ENCODE peak calls at places on chromosomes 5 and 9, in seven cellular contexts. One of them, this sample, is unnamed.
A peak's percentile ranks its signal among the peaks of the same experiment; 100 is the strongest.

GRCh38 chr5:73027361-73027760 is 71.5 kb downstream of the FCHO2 start:
- DNase-seq in H1: no peak
- DNase-seq in K562: no peak
- DNase-seq in HCT116: no peak
- DNase-seq in SK-N-SH: no peak
- DNase-seq in GM12878: no peak
- DNase-seq in HepG2: no peak
- DNase-seq in this sample: no peak

GRCh38 chr5:108266235-108266634 is 115.7 kb downstream of the FBXL17 start:
- DNase-seq in HCT116: no peak
- DNase-seq in HepG2: no peak
- DNase-seq in SK-N-SH: no peak
- DNase-seq in GM12878: no peak
- DNase-seq in H1: no peak
- DNase-seq in K562: no peak
- DNase-seq in this sample: no peak

GRCh38 chr9:107286057-107286456 is 3.0 kb downstream of the RAD23B start:
- DNase-seq in GM12878: no peak
- DNase-seq in HCT116: no peak
- DNase-seq in K562: peak; percentile 27
- DNase-seq in SK-N-SH: no peak
- DNase-seq in HepG2: peak; percentile 64
- DNase-seq in H1: no peak
- DNase-seq in this sample: no peak

GRCh38 chr5:112063191-112063590 is 306.2 kb upstream of the NREP start:
- DNase-seq in HCT116: no peak
- DNase-seq in SK-N-SH: no peak
- DNase-seq in K562: no peak
- DNase-seq in HepG2: no peak
- DNase-seq in H1: no peak
- DNase-seq in GM12878: no peak
- DNase-seq in this sample: no peak

GRCh38 chr5:178349147-178349527 is 116.5 kb upstream of the PHYKPL start:
- DNase-seq in K562: no peak
- DNase-seq in SK-N-SH: peak; percentile 95
- DNase-seq in GM12878: no peak
- DNase-seq in HCT116: no peak
- DNase-seq in HepG2: no peak
- DNase-seq in H1: no peak
- DNase-seq in this sample: no peak

GRCh38 chr9:137477778-137478612 is 18.9 kb upstream of the NSMF start:
- DNase-seq in HCT116: no peak
- DNase-seq in HepG2: no peak
- DNase-seq in H1: no peak
- DNase-seq in GM12878: no peak
- DNase-seq in K562: no peak
- DNase-seq in SK-N-SH: no peak
- DNase-seq in this sample: no peak

GRCh38 chr5:34008721-34009120 is 871 bp upstream of the AMACR start:
- DNase-seq in HCT116: no peak
- DNase-seq in K562: no peak
- DNase-seq in GM12878: no peak
- DNase-seq in SK-N-SH: no peak
- DNase-seq in H1: no peak
- DNase-seq in HepG2: no peak
- DNase-seq in this sample: no peak

GRCh38 chr5:18305288-18305899 is 671.1 kb downstream of the TAF11L14 start:
- DNase-seq in HCT116: no peak
- DNase-seq in SK-N-SH: peak; percentile 55
- DNase-seq in HepG2: peak; percentile 13
- DNase-seq in H1: no peak
- DNase-seq in K562: peak; percentile 11
- DNase-seq in GM12878: no peak
- DNase-seq in this sample: peak; percentile 53

GRCh38 chr9:121230231-121230630 is 28.6 kb upstream of the RAB14 start:
- DNase-seq in GM12878: no peak
- DNase-seq in HepG2: no peak
- DNase-seq in H1: no peak
- DNase-seq in HCT116: no peak
- DNase-seq in K562: no peak
- DNase-seq in SK-N-SH: no peak
- DNase-seq in this sample: no peak

GRCh38 chr9:110207071-110207923 is 662 bp downstream of the C9orf152 start:
- DNase-seq in HCT116: no peak
- DNase-seq in H1: no peak
- DNase-seq in HepG2: no peak
- DNase-seq in GM12878: no peak
- DNase-seq in SK-N-SH: no peak
- DNase-seq in K562: no peak
- DNase-seq in this sample: no peak

GRCh38 chr5:62182802-62183201 is 123.2 kb upstream of the KIF2A start:
- DNase-seq in SK-N-SH: no peak
- DNase-seq in K562: no peak
- DNase-seq in HCT116: no peak
- DNase-seq in GM12878: no peak
- DNase-seq in HepG2: no peak
- DNase-seq in H1: no peak
- DNase-seq in this sample: no peak

GRCh38 chr5:173941758-173942401 is 47.1 kb upstream of the C5orf47 start:
- DNase-seq in K562: no peak
- DNase-seq in H1: no peak
- DNase-seq in GM12878: no peak
- DNase-seq in HCT116: no peak
- DNase-seq in SK-N-SH: no peak
- DNase-seq in HepG2: peak; percentile 95
- DNase-seq in this sample: no peak

GRCh38 chr9:78938821-78939220 is 632.9 kb upstream of the TLE4 start:
- DNase-seq in H1: no peak
- DNase-seq in HCT116: no peak
- DNase-seq in SK-N-SH: no peak
- DNase-seq in HepG2: no peak
- DNase-seq in K562: no peak
- DNase-seq in GM12878: no peak
- DNase-seq in this sample: no peak

GRCh38 chr5:143311428-143311827 is 92.1 kb downstream of the NR3C1 start:
- DNase-seq in GM12878: no peak
- DNase-seq in H1: no peak
- DNase-seq in SK-N-SH: no peak
- DNase-seq in HepG2: no peak
- DNase-seq in K562: no peak
- DNase-seq in HCT116: no peak
- DNase-seq in this sample: peak; percentile 50

GRCh38 chr9:128550226-128550625 is 2.2 kb upstream of the SPTAN1 start:
- DNase-seq in K562: no peak
- DNase-seq in SK-N-SH: no peak
- DNase-seq in HepG2: no peak
- DNase-seq in H1: no peak
- DNase-seq in HCT116: no peak
- DNase-seq in GM12878: no peak
- DNase-seq in this sample: no peak

GRCh38 chr5:79585129-79585528 is 27.1 kb upstream of the TENT2 start:
- DNase-seq in GM12878: no peak
- DNase-seq in SK-N-SH: no peak
- DNase-seq in K562: no peak
- DNase-seq in H1: no peak
- DNase-seq in HCT116: no peak
- DNase-seq in HepG2: no peak
- DNase-seq in this sample: no peak

GRCh38 chr5:84433461-84433860 is 48.8 kb upstream of the EDIL3 start:
- DNase-seq in HCT116: no peak
- DNase-seq in K562: no peak
- DNase-seq in GM12878: no peak
- DNase-seq in HepG2: no peak
- DNase-seq in SK-N-SH: no peak
- DNase-seq in H1: no peak
- DNase-seq in this sample: no peak

GRCh38 chr5:54823006-54823405 is 162.4 kb downstream of the ESM1 start:
- DNase-seq in H1: no peak
- DNase-seq in SK-N-SH: no peak
- DNase-seq in HCT116: no peak
- DNase-seq in K562: no peak
- DNase-seq in GM12878: no peak
- DNase-seq in HepG2: no peak
- DNase-seq in this sample: no peak

GRCh38 chr9:108956098-108956533 is 21.9 kb downstream of the ABITRAM start:
- DNase-seq in HCT116: no peak
- DNase-seq in SK-N-SH: peak; percentile 50
- DNase-seq in HepG2: no peak
- DNase-seq in GM12878: no peak
- DNase-seq in H1: no peak
- DNase-seq in K562: no peak
- DNase-seq in this sample: no peak
- TF ChIP-seq SIN3A in HCT116: no peak
- TF ChIP-seq SIN3A in SK-N-SH: no peak
- TF ChIP-seq SIN3A in HepG2: no peak
- TF ChIP-seq SIN3A in GM12878: no peak
- TF ChIP-seq SIN3A in H1: no peak
- TF ChIP-seq SIN3A in K562: no peak
- TF ChIP-seq SIN3A in this sample: no peak

GRCh38 chr5:135979510-135979909 is 24.7 kb upstream of the LECT2 start:
- DNase-seq in K562: no peak
- DNase-seq in HepG2: no peak
- DNase-seq in HCT116: no peak
- DNase-seq in H1: no peak
- DNase-seq in GM12878: no peak
- DNase-seq in SK-N-SH: no peak
- DNase-seq in this sample: no peak
- TF ChIP-seq SIN3A in K562: no peak
- TF ChIP-seq SIN3A in HepG2: no peak
- TF ChIP-seq SIN3A in HCT116: no peak
- TF ChIP-seq SIN3A in H1: no peak
- TF ChIP-seq SIN3A in GM12878: no peak
- TF ChIP-seq SIN3A in SK-N-SH: peak; percentile 39
- TF ChIP-seq SIN3A in this sample: no peak

GRCh38 chr5:58810086-58810485 is 227.2 kb downstream of the RAB3C start:
- DNase-seq in HCT116: no peak
- DNase-seq in H1: no peak
- DNase-seq in SK-N-SH: no peak
- DNase-seq in GM12878: no peak
- DNase-seq in K562: no peak
- DNase-seq in HepG2: no peak
- DNase-seq in this sample: no peak

GRCh38 chr5:58800861-58801540 is 218.1 kb downstream of the RAB3C start:
- DNase-seq in SK-N-SH: no peak
- DNase-seq in HepG2: no peak
- DNase-seq in GM12878: no peak
- DNase-seq in HCT116: no peak
- DNase-seq in H1: no peak
- DNase-seq in K562: no peak
- DNase-seq in this sample: no peak

GRCh38 chr5:58800410-58800809 is 217.5 kb downstream of the RAB3C start:
- DNase-seq in HepG2: no peak
- DNase-seq in H1: no peak
- DNase-seq in SK-N-SH: no peak
- DNase-seq in HCT116: no peak
- DNase-seq in K562: no peak
- DNase-seq in GM12878: no peak
- DNase-seq in this sample: no peak

GRCh38 chr5:58804331-58804730 is 221.5 kb downstream of the RAB3C start:
- DNase-seq in K562: no peak
- DNase-seq in HepG2: no peak
- DNase-seq in H1: no peak
- DNase-seq in HCT116: no peak
- DNase-seq in GM12878: no peak
- DNase-seq in SK-N-SH: no peak
- DNase-seq in this sample: no peak
- TF ChIP-seq SIN3A in K562: no peak
- TF ChIP-seq SIN3A in HepG2: no peak
- TF ChIP-seq SIN3A in H1: no peak
- TF ChIP-seq SIN3A in HCT116: no peak
- TF ChIP-seq SIN3A in GM12878: no peak
- TF ChIP-seq SIN3A in SK-N-SH: no peak
- TF ChIP-seq SIN3A in this sample: no peak

DNA sequence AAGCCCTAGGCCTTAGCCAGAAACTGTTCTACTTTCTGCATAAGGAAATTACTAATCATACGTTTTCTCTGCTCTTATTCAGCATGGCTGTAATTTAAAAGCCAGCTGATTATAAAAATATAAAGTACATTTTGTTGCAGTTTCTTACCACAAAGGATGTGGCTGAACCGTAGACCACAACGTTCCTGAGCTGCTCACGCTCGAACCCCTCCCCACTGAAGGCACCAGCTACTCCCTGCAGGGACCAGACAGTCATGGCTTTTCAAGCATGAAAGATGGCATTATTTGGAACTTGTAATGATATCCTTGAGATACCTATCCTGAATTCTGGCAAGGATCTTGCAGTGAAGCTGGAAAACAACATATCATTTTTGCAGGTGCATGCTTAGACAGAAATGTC is 91.8 kb upstream of the DMRT1 start:
- DNase-seq in GM12878: no peak
- DNase-seq in HepG2: no peak
- DNase-seq in SK-N-SH: no peak
- DNase-seq in K562: no peak
- DNase-seq in H1: no peak
- DNase-seq in HCT116: no peak
- DNase-seq in this sample: no peak
- TF ChIP-seq SIN3A in GM12878: no peak
- TF ChIP-seq SIN3A in HepG2: no peak
- TF ChIP-seq SIN3A in SK-N-SH: no peak
- TF ChIP-seq SIN3A in K562: no peak
- TF ChIP-seq SIN3A in H1: no peak
- TF ChIP-seq SIN3A in HCT116: no peak
- TF ChIP-seq SIN3A in this sample: no peak

GRCh38 chr9:23308114-23308513 is 517.9 kb downstream of the ELAVL2 start:
- DNase-seq in GM12878: no peak
- DNase-seq in H1: no peak
- DNase-seq in HepG2: no peak
- DNase-seq in HCT116: no peak
- DNase-seq in SK-N-SH: no peak
- DNase-seq in K562: no peak
- DNase-seq in this sample: no peak

GRCh38 chr9:23314247-23314646 is 511.8 kb downstream of the ELAVL2 start:
- DNase-seq in SK-N-SH: no peak
- DNase-seq in HCT116: no peak
- DNase-seq in K562: no peak
- DNase-seq in HepG2: no peak
- DNase-seq in GM12878: no peak
- DNase-seq in H1: no peak
- DNase-seq in this sample: no peak

DNA sequence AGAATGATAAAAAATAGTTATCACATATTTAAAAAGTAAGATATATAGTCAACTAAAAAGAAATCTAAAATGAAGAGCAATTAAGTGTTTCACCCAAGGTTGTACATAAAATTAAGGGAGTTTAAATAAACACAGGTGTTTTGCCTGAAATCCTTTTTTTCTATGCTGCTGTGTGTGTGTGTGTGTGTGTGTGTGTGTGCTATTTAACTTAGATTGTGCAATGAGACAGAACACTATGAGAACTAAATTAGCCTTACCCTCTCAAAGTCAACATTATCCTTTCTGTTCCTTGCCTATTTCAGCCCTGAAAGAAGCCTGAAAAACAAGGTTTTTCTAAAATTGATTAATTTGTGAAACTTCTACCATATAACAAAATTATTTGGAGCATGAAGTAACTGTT is 516.2 kb downstream of the ELAVL2 start:
- DNase-seq in SK-N-SH: no peak
- DNase-seq in HepG2: no peak
- DNase-seq in K562: no peak
- DNase-seq in HCT116: no peak
- DNase-seq in H1: no peak
- DNase-seq in GM12878: no peak
- DNase-seq in this sample: no peak
- TF ChIP-seq SIN3A in SK-N-SH: no peak
- TF ChIP-seq SIN3A in HepG2: no peak
- TF ChIP-seq SIN3A in K562: no peak
- TF ChIP-seq SIN3A in HCT116: no peak
- TF ChIP-seq SIN3A in H1: no peak
- TF ChIP-seq SIN3A in GM12878: no peak
- TF ChIP-seq SIN3A in this sample: no peak